ENCODE peak calls at places on chromosomes 3 and 15, in five cellular contexts. F is CD8-positive, alpha-beta T cell; L is tibial nerve; Q is bronchial epithelial cell; W is fibroblast of pulmonary artery. E is an unnamed sample.

GRCh38 chr3:126540342-126540849 is 16.4 kb downstream of the CHST13 start:
- DNase-seq in F (no peak), L (no peak), Q (peak), W (peak), E (peak)

GRCh38 chr15:58080398-58080797 is 14.9 kb upstream of the ALDH1A2 start:
- DNase-seq in F (no peak), L (no peak), Q (no peak), W (no peak), E (no peak)

GRCh38 chr3:160810360-160810759 is 54.3 kb downstream of the PPM1L start:
- DNase-seq in F (no peak), L (no peak), Q (no peak), W (peak), E (no peak)

GRCh38 chr15:61011576-61012336 is 217.3 kb downstream of the RORA start:
- DNase-seq in F (no peak), L (no peak), Q (no peak), W (no peak), E (no peak)

GRCh38 chr3:52026016-52026415 is 30.3 kb upstream of the RPL29 start:
- DNase-seq in F (no peak), L (no peak), Q (no peak), W (no peak), E (no peak)

GRCh38 chr15:73794501-73795133 is 41.5 kb upstream of the INSYN1 start:
- DNase-seq in F (no peak), L (no peak), Q (peak), W (peak), E (no peak)

GRCh38 chr3:37511357-37511970 is 337.1 kb upstream of the LRRFIP2 start:
- DNase-seq in F (no peak), L (no peak), Q (no peak), W (no peak), E (no peak)

GRCh38 chr3:59263152-59263551 is 213.3 kb upstream of the CFAP20DC start:
- DNase-seq in F (no peak), L (no peak), Q (no peak), W (no peak), E (no peak)

GRCh38 chr3:138974467-138974866 is 27.4 kb downstream of the FOXL2NB start:
- DNase-seq in F (no peak), L (no peak), Q (peak), W (peak), E (no peak)

GRCh38 chr3:18071833-18072232 is 329.4 kb upstream of the TBC1D5 start:
- DNase-seq in F (no peak), L (no peak), Q (no peak), W (no peak), E (no peak)

GRCh38 chr3:75136100-75136897 is 521.8 kb upstream of the CNTN3 start:
- DNase-seq in F (no peak), L (no peak), Q (no peak), W (no peak), E (no peak)

GRCh38 chr15:92899910-92900711 is at the start of gene CHD2:
- DNase-seq in F (peak), L (peak), Q (peak), W (peak), E (no peak)

GRCh38 chr3:42745291-42745745 is 27.7 kb downstream of the CCDC13 start:
- DNase-seq in F (no peak), L (no peak), Q (no peak), W (no peak), E (no peak)

GRCh38 chr15:32657941-32658340 is 16.4 kb downstream of the SCG5 start:
- DNase-seq in F (no peak), L (no peak), Q (peak), W (no peak), E (no peak)

GRCh38 chr15:32659340-32659831 is 17.9 kb downstream of the SCG5 start:
- DNase-seq in F (no peak), L (no peak), Q (peak), W (no peak), E (no peak)

GRCh38 chr15:32667321-32667720 is 25.8 kb downstream of the SCG5 start:
- DNase-seq in F (no peak), L (no peak), Q (no peak), W (no peak), E (no peak)

GRCh38 chr15:32668942-32669341 is 27.4 kb downstream of the SCG5 start:
- DNase-seq in F (no peak), L (no peak), Q (no peak), W (no peak), E (no peak)

GRCh38 chr15:32663671-32664070 is 22.2 kb downstream of the SCG5 start:
- DNase-seq in F (no peak), L (no peak), Q (no peak), W (no peak), E (no peak)
- H3K4me3 ChIP-seq in F (no peak), L (no peak), Q (no peak), W (no peak), E (no peak)

DNA sequence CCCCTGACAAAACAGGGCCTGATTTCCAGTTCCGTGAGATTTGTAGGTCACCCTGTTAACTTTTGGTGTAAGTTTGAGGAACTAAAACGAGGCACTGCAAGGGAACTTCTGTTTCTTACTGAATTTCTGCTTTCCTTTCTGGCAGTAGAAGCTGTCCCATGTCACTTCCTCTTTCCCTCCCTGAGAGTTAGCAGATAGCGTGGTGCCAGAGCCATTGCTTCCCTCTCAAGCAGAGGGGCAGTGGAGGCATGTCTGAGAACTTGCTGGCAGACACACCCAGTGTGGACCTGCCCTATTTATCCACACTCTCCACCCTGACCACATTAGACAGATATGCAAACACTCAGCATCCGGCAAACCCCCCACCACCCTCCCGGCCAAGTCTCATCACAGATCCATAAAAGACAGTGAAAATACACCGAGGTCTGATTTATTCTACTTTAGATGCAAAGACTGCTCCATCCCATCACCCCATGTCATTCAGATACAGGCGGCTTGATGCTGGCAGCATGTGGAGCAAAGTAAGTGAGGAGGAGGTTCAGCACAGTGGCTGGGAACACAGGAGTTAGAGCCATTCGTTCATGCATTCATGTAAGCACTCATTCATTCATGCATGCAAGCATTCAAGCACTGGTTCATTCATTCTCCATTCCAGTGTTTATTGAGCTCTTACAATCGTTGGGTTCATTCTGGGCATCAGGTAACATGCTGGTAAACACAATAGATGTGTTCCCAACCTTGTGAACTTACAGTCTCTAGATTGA is 324.7 kb downstream of the SHQ1 start:
- DNase-seq in F (no peak), L (no peak), Q (peak), W (no peak), E (peak)
- H3K4me3 ChIP-seq in F (no peak), L (no peak), Q (no peak), W (no peak), E (no peak)

DNA sequence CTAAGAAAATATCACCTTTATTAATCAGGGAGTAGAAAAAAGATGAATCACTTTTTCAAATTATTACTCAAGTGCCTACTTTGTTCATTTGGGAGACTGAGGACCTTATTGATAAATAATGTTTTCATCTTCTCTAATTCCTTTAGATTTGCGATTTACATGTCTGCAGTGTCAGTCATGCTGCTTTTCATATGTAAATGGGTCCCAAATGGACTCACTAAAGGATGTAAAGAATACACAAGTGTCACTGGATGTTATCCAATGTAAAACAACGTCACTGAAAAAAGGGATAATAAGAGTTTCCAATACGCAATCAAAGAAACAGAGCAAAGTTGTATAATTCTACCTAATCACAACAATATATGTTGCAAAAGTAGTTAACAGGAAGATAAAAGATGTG is 84.9 kb downstream of the TFDP2 start:
- DNase-seq in F (no peak), L (no peak), Q (no peak), W (no peak), E (no peak)
- H3K4me3 ChIP-seq in F (no peak), L (no peak), Q (no peak), W (no peak), E (no peak)

GRCh38 chr15:96348112-96349027 is 17.9 kb downstream of the NR2F2 start:
- DNase-seq in F (no peak), L (peak), Q (no peak), W (peak), E (no peak)
- H3K4me3 ChIP-seq in F (no peak), L (peak), Q (no peak), W (no peak), E (no peak)

DNA sequence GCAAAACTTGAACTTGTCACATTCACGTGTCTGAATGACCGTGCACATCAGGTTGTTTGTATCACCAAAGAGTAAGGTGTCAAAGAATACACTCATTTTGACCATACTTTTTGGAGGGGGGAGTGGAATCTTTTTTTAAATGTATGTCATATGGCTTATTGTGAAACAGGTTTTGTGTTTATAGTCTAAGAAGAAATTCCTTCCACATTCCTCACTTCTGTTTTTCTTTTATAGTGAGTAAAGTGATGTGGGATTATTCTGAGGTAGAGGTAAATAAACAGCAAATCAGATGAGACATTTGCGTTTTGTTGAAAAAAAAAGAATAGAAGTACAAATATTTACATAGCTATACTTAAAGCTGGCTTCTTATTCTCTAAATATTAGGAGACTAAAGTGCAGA is 33.0 kb downstream of the SRP14 start:
- DNase-seq in F (no peak), L (no peak), Q (no peak), W (peak), E (no peak)
- H3K4me3 ChIP-seq in F (no peak), L (no peak), Q (no peak), W (no peak), E (no peak)

DNA sequence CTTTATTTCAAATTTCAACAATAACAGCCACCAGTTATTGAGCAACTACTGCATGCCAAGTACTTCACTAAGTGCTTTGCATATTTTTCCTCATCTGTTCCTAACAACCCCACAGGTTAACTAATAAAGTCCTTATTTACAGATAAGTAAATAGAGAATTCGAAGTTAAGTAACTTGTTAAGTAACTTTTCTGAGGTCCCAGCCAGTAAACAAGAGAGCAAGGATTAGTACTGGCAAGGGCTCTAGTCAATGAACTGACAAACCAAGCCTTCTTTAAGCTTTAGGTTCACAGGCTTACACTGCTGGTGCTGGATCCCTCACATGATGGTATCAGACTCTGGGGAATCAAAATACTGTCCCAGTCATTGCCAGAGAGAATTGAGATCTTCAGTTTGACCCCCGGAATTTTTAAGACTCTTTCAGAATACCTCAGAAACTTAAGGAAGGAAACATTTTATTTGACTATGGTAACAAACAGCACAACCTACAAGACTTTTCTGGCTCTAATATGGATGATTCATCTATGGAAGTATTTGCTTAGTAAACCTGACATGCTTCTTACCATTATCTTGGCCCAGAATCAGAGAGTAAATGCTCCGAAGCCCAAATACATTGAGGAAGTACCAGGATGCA is 16.5 kb downstream of the EMC3 start:
- DNase-seq in F (no peak), L (no peak), Q (peak), W (peak), E (no peak)
- H3K4me3 ChIP-seq in F (no peak), L (no peak), Q (no peak), W (no peak), E (no peak)

GRCh38 chr15:90883526-90883931 is 775 bp upstream of the FES start:
- DNase-seq in F (no peak), L (no peak), Q (no peak), W (peak), E (no peak)
- H3K4me3 ChIP-seq in F (no peak), L (peak), Q (peak), W (peak), E (peak)

GRCh38 chr3:156646958-156647357 is 27.4 kb upstream of the TIPARP start:
- DNase-seq in F (no peak), L (no peak), Q (no peak), W (no peak), E (no peak)

GRCh38 chr3:156644958-156645357 is 29.4 kb upstream of the TIPARP start:
- DNase-seq in F (no peak), L (no peak), Q (no peak), W (no peak), E (no peak)

GRCh38 chr3:156641261-156641975 is 33.0 kb upstream of the TIPARP start:
- DNase-seq in F (no peak), L (no peak), Q (no peak), W (no peak), E (no peak)

GRCh38 chr3:156642750-156643728 is 31.4 kb upstream of the TIPARP start:
- DNase-seq in F (no peak), L (no peak), Q (no peak), W (peak), E (peak)

DNA sequence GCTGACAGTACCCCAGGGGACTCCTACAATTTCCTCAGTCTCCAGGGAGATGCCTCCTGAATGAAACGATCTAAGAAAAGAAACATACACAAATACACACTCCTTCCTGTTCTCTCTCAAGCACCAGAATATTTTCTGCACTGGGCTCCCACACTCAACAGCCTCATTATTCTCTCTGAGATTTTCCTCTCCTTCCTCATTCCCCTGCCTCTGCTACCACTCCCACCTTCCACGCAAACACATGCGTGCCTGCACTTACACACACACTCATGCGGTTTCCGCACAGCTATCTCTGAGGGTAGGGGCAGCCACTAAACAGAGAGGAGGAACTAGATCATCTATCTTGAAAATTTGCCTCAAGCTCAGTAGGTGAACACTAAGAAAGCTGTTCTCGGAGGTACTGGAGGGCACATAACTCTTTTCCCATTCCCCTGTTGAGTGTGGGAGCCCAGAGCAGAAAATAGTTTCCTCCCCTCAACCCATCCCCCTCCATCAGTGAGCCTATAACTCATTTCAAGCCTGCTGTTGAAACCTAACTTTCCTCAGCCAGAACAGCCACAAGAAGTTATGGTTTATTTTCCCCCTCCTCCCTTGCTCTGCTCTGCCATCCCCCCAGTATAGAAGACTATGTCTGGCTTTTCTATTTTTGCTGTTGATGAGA is 30.5 kb upstream of the TIPARP start:
- DNase-seq in F (peak), L (no peak), Q (no peak), W (peak), E (peak)
- H3K4me3 ChIP-seq in F (no peak), L (no peak), Q (no peak), W (no peak), E (no peak)

GRCh38 chr15:49063402-49064280 is 17.4 kb upstream of the SECISBP2L start:
- DNase-seq in F (no peak), L (no peak), Q (no peak), W (no peak), E (peak)
- H3K4me3 ChIP-seq in F (no peak), L (no peak), Q (no peak), W (no peak), E (no peak)

GRCh38 chr3:140203510-140203909 is 268.5 kb downstream of the CLSTN2 start:
- DNase-seq in F (no peak), L (no peak), Q (no peak), W (no peak), E (no peak)

GRCh38 chr3:140207541-140207940 is 272.6 kb downstream of the CLSTN2 start:
- DNase-seq in F (no peak), L (no peak), Q (no peak), W (no peak), E (no peak)

GRCh38 chr3:140205598-140205997 is 270.6 kb downstream of the CLSTN2 start:
- DNase-seq in F (no peak), L (no peak), Q (no peak), W (no peak), E (no peak)

GRCh38 chr3:140206196-140207040 is 271.4 kb downstream of the CLSTN2 start:
- DNase-seq in F (no peak), L (no peak), Q (peak), W (peak), E (no peak)

GRCh38 chr3:140204271-140204984 is 269.4 kb downstream of the CLSTN2 start:
- DNase-seq in F (no peak), L (no peak), Q (no peak), W (no peak), E (no peak)
- H3K4me3 ChIP-seq in F (no peak), L (no peak), Q (no peak), W (no peak), E (no peak)

E was measured in HL-60.